ENCODE peak calls at places on chromosomes 4 and X, in nine cellular contexts. One of them, this sample, is unnamed.

GRCh38 chr4:137621056-137621455 is 88.8 kb upstream of the PCDH18 start:
- DNase-seq in NB4: no peak
- DNase-seq in CD8-positive, alpha-beta memory T cell: no peak
- DNase-seq in GM23338: no peak
- DNase-seq in choroid plexus epithelial cell: no peak
- DNase-seq in mammary epithelial cell: no peak
- DNase-seq in psoas muscle: no peak
- DNase-seq in IMR-90: no peak
- DNase-seq in cardiac fibroblast: no peak
- DNase-seq in this sample: no peak

GRCh38 chr4:39043697-39044363 is 11.6 kb upstream of the TMEM156 start:
- DNase-seq in NB4: peak; percentile 53
- DNase-seq in CD8-positive, alpha-beta memory T cell: peak; percentile 2
- DNase-seq in GM23338: peak; percentile 17
- DNase-seq in choroid plexus epithelial cell: peak; percentile 83
- DNase-seq in mammary epithelial cell: peak; percentile 26
- DNase-seq in psoas muscle: no peak
- DNase-seq in IMR-90: peak; percentile 52
- DNase-seq in cardiac fibroblast: peak; percentile 61
- DNase-seq in this sample: no peak

GRCh38 chr4:169557061-169557636 is 55.2 kb downstream of the NEK1 start:
- DNase-seq in NB4: no peak
- DNase-seq in CD8-positive, alpha-beta memory T cell: no peak
- DNase-seq in GM23338: no peak
- DNase-seq in choroid plexus epithelial cell: no peak
- DNase-seq in mammary epithelial cell: no peak
- DNase-seq in psoas muscle: no peak
- DNase-seq in IMR-90: peak; percentile 38
- DNase-seq in cardiac fibroblast: peak; percentile 7
- DNase-seq in this sample: no peak

GRCh38 chr4:86512631-86513030 is 81.5 kb upstream of the PTPN13 start:
- DNase-seq in NB4: no peak
- DNase-seq in CD8-positive, alpha-beta memory T cell: no peak
- DNase-seq in GM23338: no peak
- DNase-seq in choroid plexus epithelial cell: no peak
- DNase-seq in mammary epithelial cell: peak; percentile 40
- DNase-seq in psoas muscle: no peak
- DNase-seq in IMR-90: no peak
- DNase-seq in cardiac fibroblast: no peak
- DNase-seq in this sample: no peak

GRCh38 chr4:114807759-114808404 is 209.3 kb downstream of the UGT8 start:
- DNase-seq in NB4: peak; percentile 50
- DNase-seq in CD8-positive, alpha-beta memory T cell: peak; percentile 10
- DNase-seq in GM23338: peak; percentile 78
- DNase-seq in choroid plexus epithelial cell: peak; percentile 24
- DNase-seq in mammary epithelial cell: peak; percentile 14
- DNase-seq in psoas muscle: no peak
- DNase-seq in IMR-90: peak; percentile 3
- DNase-seq in cardiac fibroblast: peak; percentile 17
- DNase-seq in this sample: peak; percentile 30

GRCh38 chr4:24889991-24890390 is 22.9 kb downstream of the CCDC149 start:
- DNase-seq in NB4: no peak
- DNase-seq in CD8-positive, alpha-beta memory T cell: no peak
- DNase-seq in GM23338: no peak
- DNase-seq in choroid plexus epithelial cell: no peak
- DNase-seq in mammary epithelial cell: no peak
- DNase-seq in psoas muscle: no peak
- DNase-seq in IMR-90: peak; percentile 34
- DNase-seq in cardiac fibroblast: no peak
- DNase-seq in this sample: no peak

GRCh38 chr4:98482847-98483806 is 175.3 kb downstream of the TSPAN5 start:
- DNase-seq in NB4: no peak
- DNase-seq in CD8-positive, alpha-beta memory T cell: no peak
- DNase-seq in GM23338: no peak
- DNase-seq in choroid plexus epithelial cell: peak; percentile 48
- DNase-seq in mammary epithelial cell: peak; percentile 52
- DNase-seq in psoas muscle: no peak
- DNase-seq in IMR-90: peak; percentile 68
- DNase-seq in cardiac fibroblast: no peak
- DNase-seq in this sample: no peak

GRCh38 chr4:85829276-85830051 is 354.5 kb downstream of the ARHGAP24 start:
- DNase-seq in NB4: no peak
- DNase-seq in CD8-positive, alpha-beta memory T cell: no peak
- DNase-seq in GM23338: no peak
- DNase-seq in choroid plexus epithelial cell: peak; percentile 63
- DNase-seq in mammary epithelial cell: peak; percentile 36
- DNase-seq in psoas muscle: no peak
- DNase-seq in IMR-90: peak; percentile 66
- DNase-seq in cardiac fibroblast: no peak
- DNase-seq in this sample: no peak

GRCh38 chrX:40099046-40099968 is 1.5 kb upstream of the BCOR start:
- DNase-seq in NB4: peak; percentile 85
- DNase-seq in CD8-positive, alpha-beta memory T cell: no peak
- DNase-seq in GM23338: peak; percentile 71
- DNase-seq in choroid plexus epithelial cell: no peak
- DNase-seq in mammary epithelial cell: no peak
- DNase-seq in psoas muscle: peak; percentile 61
- DNase-seq in IMR-90: no peak
- DNase-seq in cardiac fibroblast: no peak
- DNase-seq in this sample: peak; percentile 89

GRCh38 chr4:1196421-1197183 is 24.2 kb upstream of the SPON2 start:
- DNase-seq in NB4: peak; percentile 31
- DNase-seq in CD8-positive, alpha-beta memory T cell: no peak
- DNase-seq in GM23338: no peak
- DNase-seq in choroid plexus epithelial cell: no peak
- DNase-seq in mammary epithelial cell: no peak
- DNase-seq in psoas muscle: no peak
- DNase-seq in IMR-90: no peak
- DNase-seq in cardiac fibroblast: no peak
- DNase-seq in this sample: peak; percentile 52

GRCh38 chr4:173330590-173330989 is 3.6 kb downstream of the HMGB2 start:
- DNase-seq in NB4: no peak
- DNase-seq in CD8-positive, alpha-beta memory T cell: no peak
- DNase-seq in GM23338: no peak
- DNase-seq in choroid plexus epithelial cell: no peak
- DNase-seq in mammary epithelial cell: no peak
- DNase-seq in psoas muscle: no peak
- DNase-seq in IMR-90: no peak
- DNase-seq in cardiac fibroblast: no peak
- DNase-seq in this sample: no peak

GRCh38 chrX:152137771-152138387 is 498 bp downstream of the MAGEA10 start:
- DNase-seq in NB4: no peak
- DNase-seq in CD8-positive, alpha-beta memory T cell: no peak
- DNase-seq in GM23338: no peak
- DNase-seq in choroid plexus epithelial cell: no peak
- DNase-seq in mammary epithelial cell: no peak
- DNase-seq in psoas muscle: no peak
- DNase-seq in IMR-90: no peak
- DNase-seq in cardiac fibroblast: no peak
- DNase-seq in this sample: no peak

GRCh38 chrX:132022115-132022862 is 813 bp upstream of the STK26 start:
- DNase-seq in NB4: peak; percentile 57
- DNase-seq in CD8-positive, alpha-beta memory T cell: peak; percentile 20
- DNase-seq in GM23338: peak; percentile 14
- DNase-seq in choroid plexus epithelial cell: peak; percentile 6
- DNase-seq in mammary epithelial cell: peak; percentile 26
- DNase-seq in psoas muscle: peak; percentile 34
- DNase-seq in IMR-90: no peak
- DNase-seq in cardiac fibroblast: peak; percentile 7
- DNase-seq in this sample: peak; percentile 33

DNA sequence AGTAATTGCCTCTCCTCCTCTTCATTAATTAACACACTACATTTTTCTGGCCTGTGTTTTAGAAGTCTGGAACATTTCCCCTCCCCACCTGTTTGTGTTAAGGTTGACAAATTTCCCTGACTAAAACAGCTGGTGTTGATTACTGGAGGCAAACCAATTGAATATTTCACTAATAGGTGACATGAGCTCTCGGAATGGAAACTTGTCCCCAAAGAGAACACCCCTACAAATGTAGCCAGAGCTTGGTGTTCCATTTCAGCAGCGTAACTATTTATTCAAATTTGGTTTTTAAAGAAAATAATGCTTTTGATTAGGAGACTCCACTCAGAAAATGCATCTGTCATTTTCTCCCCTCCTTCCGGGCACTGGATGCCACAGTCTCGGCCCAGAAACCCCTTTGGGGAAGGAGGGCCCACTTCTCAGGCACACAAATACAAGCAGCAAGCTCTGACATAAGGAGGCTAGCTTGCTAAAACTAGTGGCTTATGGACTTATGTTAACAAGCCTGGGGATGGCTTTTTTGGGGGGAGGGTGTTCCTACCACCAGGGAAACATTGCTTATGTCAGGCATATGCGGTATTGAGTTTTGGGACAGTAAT is 2.2 kb downstream of the RNF150 start:
- DNase-seq in NB4: no peak
- DNase-seq in CD8-positive, alpha-beta memory T cell: no peak
- DNase-seq in GM23338: peak; percentile 6
- DNase-seq in choroid plexus epithelial cell: no peak
- DNase-seq in mammary epithelial cell: no peak
- DNase-seq in psoas muscle: no peak
- DNase-seq in IMR-90: no peak
- DNase-seq in cardiac fibroblast: no peak
- DNase-seq in this sample: no peak
- H3K4me3 ChIP-seq in NB4: no peak overlapping the region
- H3K4me3 ChIP-seq in CD8-positive, alpha-beta memory T cell: no peak overlapping the region
- H3K4me3 ChIP-seq in GM23338: peak overlapping the region; percentile 92
- H3K4me3 ChIP-seq in choroid plexus epithelial cell: no peak overlapping the region
- H3K4me3 ChIP-seq in mammary epithelial cell: no peak overlapping the region
- H3K4me3 ChIP-seq in psoas muscle: peak overlapping the region; percentile 93
- H3K4me3 ChIP-seq in IMR-90: peak overlapping the region; percentile 97
- H3K4me3 ChIP-seq in cardiac fibroblast: no peak overlapping the region
- H3K4me3 ChIP-seq in this sample: no peak overlapping the region

GRCh38 chr4:184568770-184569169 is 80.5 kb downstream of the CASP3 start:
- DNase-seq in NB4: no peak
- DNase-seq in CD8-positive, alpha-beta memory T cell: no peak
- DNase-seq in GM23338: no peak
- DNase-seq in choroid plexus epithelial cell: no peak
- DNase-seq in mammary epithelial cell: no peak
- DNase-seq in psoas muscle: no peak
- DNase-seq in IMR-90: no peak
- DNase-seq in cardiac fibroblast: peak; percentile 66
- DNase-seq in this sample: no peak
- H3K4me3 ChIP-seq in NB4: no peak overlapping the region
- H3K4me3 ChIP-seq in CD8-positive, alpha-beta memory T cell: no peak overlapping the region
- H3K4me3 ChIP-seq in GM23338: no peak overlapping the region
- H3K4me3 ChIP-seq in choroid plexus epithelial cell: no peak overlapping the region
- H3K4me3 ChIP-seq in mammary epithelial cell: no peak overlapping the region
- H3K4me3 ChIP-seq in psoas muscle: no peak overlapping the region
- H3K4me3 ChIP-seq in IMR-90: no peak overlapping the region
- H3K4me3 ChIP-seq in cardiac fibroblast: no peak overlapping the region
- H3K4me3 ChIP-seq in this sample: no peak overlapping the region

GRCh38 chrX:84192006-84192405 is 4.0 kb upstream of the RPS6KA6 start:
- DNase-seq in NB4: no peak
- DNase-seq in CD8-positive, alpha-beta memory T cell: no peak
- DNase-seq in GM23338: no peak
- DNase-seq in choroid plexus epithelial cell: no peak
- DNase-seq in mammary epithelial cell: no peak
- DNase-seq in psoas muscle: no peak
- DNase-seq in IMR-90: no peak
- DNase-seq in cardiac fibroblast: no peak
- DNase-seq in this sample: no peak
- H3K4me3 ChIP-seq in NB4: no peak overlapping the region
- H3K4me3 ChIP-seq in CD8-positive, alpha-beta memory T cell: no peak overlapping the region
- H3K4me3 ChIP-seq in GM23338: no peak overlapping the region
- H3K4me3 ChIP-seq in choroid plexus epithelial cell: no peak overlapping the region
- H3K4me3 ChIP-seq in mammary epithelial cell: no peak overlapping the region
- H3K4me3 ChIP-seq in psoas muscle: no peak overlapping the region
- H3K4me3 ChIP-seq in IMR-90: no peak overlapping the region
- H3K4me3 ChIP-seq in cardiac fibroblast: no peak overlapping the region
- H3K4me3 ChIP-seq in this sample: no peak overlapping the region

GRCh38 chr4:8874896-8875680 is 3.4 kb upstream of the HMX1 start:
- DNase-seq in NB4: peak; percentile 33
- DNase-seq in CD8-positive, alpha-beta memory T cell: no peak
- DNase-seq in GM23338: no peak
- DNase-seq in choroid plexus epithelial cell: no peak
- DNase-seq in mammary epithelial cell: no peak
- DNase-seq in psoas muscle: no peak
- DNase-seq in IMR-90: no peak
- DNase-seq in cardiac fibroblast: no peak
- DNase-seq in this sample: no peak

GRCh38 chr4:8870647-8871416 is 807 bp downstream of the HMX1 start:
- DNase-seq in NB4: no peak
- DNase-seq in CD8-positive, alpha-beta memory T cell: no peak
- DNase-seq in GM23338: peak; percentile 54
- DNase-seq in choroid plexus epithelial cell: no peak
- DNase-seq in mammary epithelial cell: no peak
- DNase-seq in psoas muscle: no peak
- DNase-seq in IMR-90: no peak
- DNase-seq in cardiac fibroblast: no peak
- DNase-seq in this sample: peak; percentile 85

GRCh38 chr4:8874003-8874895 is 2.6 kb upstream of the HMX1 start:
- DNase-seq in NB4: no peak
- DNase-seq in CD8-positive, alpha-beta memory T cell: no peak
- DNase-seq in GM23338: no peak
- DNase-seq in choroid plexus epithelial cell: no peak
- DNase-seq in mammary epithelial cell: no peak
- DNase-seq in psoas muscle: no peak
- DNase-seq in IMR-90: no peak
- DNase-seq in cardiac fibroblast: no peak
- DNase-seq in this sample: peak; percentile 75

GRCh38 chr4:8871417-8872401 is at the start of gene HMX1:
- DNase-seq in NB4: no peak
- DNase-seq in CD8-positive, alpha-beta memory T cell: no peak
- DNase-seq in GM23338: peak; percentile 80
- DNase-seq in choroid plexus epithelial cell: no peak
- DNase-seq in mammary epithelial cell: no peak
- DNase-seq in psoas muscle: peak; percentile 62
- DNase-seq in IMR-90: no peak
- DNase-seq in cardiac fibroblast: no peak
- DNase-seq in this sample: peak; percentile 99

DNA sequence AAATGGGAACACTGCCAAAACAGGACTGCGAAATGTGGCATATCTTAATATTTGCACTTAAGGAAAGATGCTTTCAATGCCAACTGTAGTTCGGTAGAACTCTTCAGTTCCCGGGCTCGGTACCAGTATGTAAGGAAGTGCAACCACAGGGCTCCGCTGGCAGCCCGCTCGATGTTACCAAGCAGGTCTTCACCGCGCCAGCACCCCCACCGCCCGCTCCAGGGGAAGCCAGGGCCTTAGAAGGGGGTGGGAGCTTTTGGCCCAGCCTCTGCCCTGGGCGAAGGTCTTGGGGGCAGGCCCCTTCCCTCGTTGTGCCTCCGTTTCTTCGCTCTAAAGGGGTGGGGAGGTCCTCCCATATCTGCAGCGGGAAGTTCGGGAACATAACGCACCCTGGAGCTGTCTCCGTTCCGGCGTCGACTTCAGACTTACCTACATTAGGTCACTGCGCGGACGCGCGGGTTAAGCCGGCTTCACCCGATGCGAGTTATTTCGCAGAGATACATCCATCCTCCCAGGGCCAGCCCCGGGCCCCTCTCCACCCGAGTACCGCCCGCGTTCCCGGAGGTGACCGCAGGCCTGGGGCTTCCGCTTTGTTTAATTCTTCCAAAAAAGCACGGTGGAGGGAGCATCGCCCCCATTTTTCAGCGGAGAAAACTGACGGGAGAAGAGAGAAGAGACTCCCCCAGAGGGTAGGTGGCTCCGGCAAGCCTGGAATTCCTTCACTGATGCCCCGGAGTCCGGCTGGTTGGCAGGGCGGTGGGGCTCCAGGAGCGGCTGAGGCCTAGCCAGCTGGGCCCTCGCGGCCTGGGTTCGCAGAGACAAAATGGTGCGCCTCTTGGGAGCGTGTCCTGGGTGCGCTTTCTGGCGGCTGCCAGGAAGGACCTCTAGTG is 1.0 kb upstream of the HMX1 start:
- DNase-seq in NB4: no peak
- DNase-seq in CD8-positive, alpha-beta memory T cell: no peak
- DNase-seq in GM23338: peak; percentile 54
- DNase-seq in choroid plexus epithelial cell: no peak
- DNase-seq in mammary epithelial cell: no peak
- DNase-seq in psoas muscle: no peak
- DNase-seq in IMR-90: no peak
- DNase-seq in cardiac fibroblast: no peak
- DNase-seq in this sample: peak; percentile 82
- H3K4me3 ChIP-seq in NB4: no peak overlapping the region
- H3K4me3 ChIP-seq in CD8-positive, alpha-beta memory T cell: no peak overlapping the region
- H3K4me3 ChIP-seq in GM23338: peak overlapping the region; percentile 50
- H3K4me3 ChIP-seq in choroid plexus epithelial cell: no peak overlapping the region
- H3K4me3 ChIP-seq in mammary epithelial cell: no peak overlapping the region
- H3K4me3 ChIP-seq in psoas muscle: peak overlapping the region; percentile 11
- H3K4me3 ChIP-seq in IMR-90: no peak overlapping the region
- H3K4me3 ChIP-seq in cardiac fibroblast: no peak overlapping the region
- H3K4me3 ChIP-seq in this sample: peak overlapping the region; percentile 24

This sample was measured in H7.